ENCODE peak calls at places on chromosomes 6 and 20, in five cellular contexts. M, G, U, J and P are unnamed samples.

GRCh38 chr6:106924699-106925523 is 49.6 kb downstream of the CD24 start:
- DNase-seq in M (no peak), G (no peak), U (peak; percentile 88), J (no peak), P (no peak)

GRCh38 chr20:20085071-20085470 is 32.7 kb downstream of the CFAP61 start:
- DNase-seq in M (peak; percentile 38), G (peak; percentile 25), U (no peak), J (no peak), P (no peak)

GRCh38 chr6:126377594-126378153 is 37.8 kb downstream of the CENPW start:
- DNase-seq in M (no peak), G (no peak), U (no peak), J (no peak), P (no peak)

GRCh38 chr20:50472693-50473610 is 37.2 kb upstream of the PTPN1 start:
- DNase-seq in M (no peak), G (no peak), U (no peak), J (no peak), P (no peak)

GRCh38 chr6:109002100-109002697 is 92.4 kb downstream of the SESN1 start:
- DNase-seq in M (no peak), G (peak; percentile 88), U (no peak), J (no peak), P (no peak)

GRCh38 chr6:133553652-133554051 is 312.5 kb downstream of the EYA4 start:
- DNase-seq in M (no peak), G (peak; percentile 73), U (no peak), J (no peak), P (no peak)

GRCh38 chr20:58228484-58229197 is at the start of gene ANKRD60:
- DNase-seq in M (no peak), G (peak; percentile 59), U (no peak), J (no peak), P (no peak)

GRCh38 chr20:50729925-50730764 is 1.2 kb upstream of the PARD6B start:
- DNase-seq in M (no peak), G (peak; percentile 62), U (no peak), J (no peak), P (no peak)

GRCh38 chr20:58182521-58183140 is 45.8 kb downstream of the ANKRD60 start:
- DNase-seq in M (no peak), G (no peak), U (no peak), J (no peak), P (no peak)

GRCh38 chr6:29552512-29553051 is 7.0 kb downstream of the UBD start:
- DNase-seq in M (no peak), G (peak; percentile 65), U (no peak), J (no peak), P (no peak)

GRCh38 chr20:58372836-58373235 is 16.2 kb upstream of the VAPB start:
- DNase-seq in M (no peak), G (no peak), U (no peak), J (no peak), P (no peak)

GRCh38 chr6:159973951-159974350 is 5.1 kb downstream of the IGF2R start:
- DNase-seq in M (no peak), G (peak; percentile 79), U (no peak), J (no peak), P (no peak)

GRCh38 chr6:24472181-24472580 is 17.2 kb downstream of the GPLD1 start:
- DNase-seq in M (no peak), G (no peak), U (no peak), J (no peak), P (no peak)

GRCh38 chr6:4256969-4257368 is 121.6 kb upstream of the ECI2 start:
- DNase-seq in M (no peak), G (peak; percentile 54), U (no peak), J (no peak), P (no peak)

GRCh38 chr20:35568645-35569044 is 26.8 kb downstream of the ERGIC3 start:
- DNase-seq in M (no peak), G (peak; percentile 16), U (no peak), J (no peak), P (no peak)

GRCh38 chr6:165227644-165228329 is 81.6 kb downstream of the C6orf118 start:
- DNase-seq in M (no peak), G (peak; percentile 97), U (no peak), J (no peak), P (no peak)

GRCh38 chr6:36633915-36634314 is 39.8 kb downstream of the SRSF3 start:
- DNase-seq in M (no peak), G (peak; percentile 37), U (peak; percentile 87), J (no peak), P (no peak)
- H3K27ac ChIP-seq in M (no peak overlapping the region), G (no peak overlapping the region), U (peak overlapping the region; percentile 36), J (peak overlapping the region; percentile 79), P (no peak overlapping the region)

DNA sequence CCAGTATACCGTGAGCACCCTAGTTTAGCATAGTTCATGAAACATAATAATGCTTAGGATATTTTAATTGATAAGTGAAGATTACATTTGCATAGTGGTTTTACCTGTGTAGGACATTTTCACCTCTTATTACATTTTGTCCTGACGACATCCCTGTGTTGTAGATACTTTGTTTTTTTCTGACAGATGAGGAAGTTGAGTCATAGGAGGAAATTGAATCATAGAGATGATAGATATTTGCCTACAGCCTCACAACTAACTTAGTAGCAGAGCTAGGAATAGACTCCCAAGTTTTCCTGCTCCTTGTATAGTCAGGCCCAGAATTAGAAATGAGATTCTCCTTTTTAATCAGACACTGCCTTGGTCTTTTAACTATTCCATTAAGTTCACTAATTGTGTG is 100.5 kb upstream of the SUPT3H start:
- DNase-seq in M (no peak), G (peak; percentile 83), U (no peak), J (peak; percentile 51), P (no peak)
- H3K27ac ChIP-seq in M (peak overlapping the region; percentile 44), G (peak overlapping the region; percentile 40), U (no peak overlapping the region), J (no peak overlapping the region), P (no peak overlapping the region)

GRCh38 chr6:66526061-66526460 is 819.0 kb upstream of the EYS start:
- DNase-seq in M (no peak), G (no peak), U (no peak), J (no peak), P (no peak)

DNA sequence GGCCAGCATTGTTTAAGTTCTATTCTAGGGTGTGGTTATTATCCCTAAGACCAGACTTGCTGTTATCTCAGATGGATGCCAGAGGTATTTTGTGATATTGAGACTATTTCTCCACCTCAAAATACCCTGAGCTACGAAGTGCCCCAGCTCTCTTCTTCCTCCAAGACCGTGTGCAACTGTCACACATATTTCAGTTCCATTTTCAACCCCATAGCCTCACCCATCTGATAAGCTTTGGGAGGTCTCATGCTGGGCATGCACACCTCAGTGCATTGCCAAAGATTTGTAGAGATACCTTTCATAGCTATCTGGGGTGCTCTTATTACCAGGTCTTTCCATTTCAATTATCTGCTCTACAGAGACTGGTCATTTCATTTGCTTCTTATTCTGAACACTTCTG is 815.8 kb upstream of the EYS start:
- DNase-seq in M (no peak), G (no peak), U (no peak), J (no peak), P (no peak)
- H3K27ac ChIP-seq in M (no peak overlapping the region), G (no peak overlapping the region), U (no peak overlapping the region), J (no peak overlapping the region), P (no peak overlapping the region)

DNA sequence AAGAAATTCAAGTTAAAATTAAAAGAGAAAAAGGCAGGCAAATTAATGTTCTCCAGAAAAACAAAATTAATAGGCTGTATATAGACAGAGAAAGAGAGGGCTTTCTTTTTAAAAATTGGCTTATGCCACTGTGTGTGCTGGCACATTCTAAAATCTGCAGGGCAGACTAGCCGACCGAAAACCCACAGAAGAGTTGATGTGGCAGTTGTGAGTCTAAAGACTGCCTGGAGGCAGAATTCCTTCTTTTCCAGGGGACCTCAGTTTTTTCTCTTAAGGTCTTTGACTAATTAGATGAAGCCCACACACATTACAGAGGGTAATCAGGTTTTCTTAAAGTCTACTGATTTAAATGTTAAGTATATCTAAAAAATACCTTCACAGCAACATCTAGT is 85.7 kb downstream of the GJA1 start:
- DNase-seq in M (no peak), G (peak; percentile 21), U (no peak), J (no peak), P (no peak)
- H3K27ac ChIP-seq in M (no peak overlapping the region), G (peak overlapping the region; percentile 97), U (peak overlapping the region; percentile 12), J (no peak overlapping the region), P (no peak overlapping the region)

GRCh38 chr20:11207749-11208502 is 534.1 kb upstream of the JAG1 start:
- DNase-seq in M (no peak), G (peak; percentile 85), U (peak; percentile 55), J (no peak), P (no peak)

GRCh38 chr20:11210611-11211010 is 536.8 kb upstream of the JAG1 start:
- DNase-seq in M (no peak), G (no peak), U (no peak), J (no peak), P (no peak)

GRCh38 chr20:11204926-11205768 is 531.3 kb upstream of the JAG1 start:
- DNase-seq in M (peak; percentile 11), G (peak; percentile 75), U (peak; percentile 45), J (peak; percentile 85), P (no peak)

GRCh38 chr20:11200423-11200822 is 526.6 kb upstream of the JAG1 start:
- DNase-seq in M (no peak), G (no peak), U (no peak), J (no peak), P (no peak)

DNA sequence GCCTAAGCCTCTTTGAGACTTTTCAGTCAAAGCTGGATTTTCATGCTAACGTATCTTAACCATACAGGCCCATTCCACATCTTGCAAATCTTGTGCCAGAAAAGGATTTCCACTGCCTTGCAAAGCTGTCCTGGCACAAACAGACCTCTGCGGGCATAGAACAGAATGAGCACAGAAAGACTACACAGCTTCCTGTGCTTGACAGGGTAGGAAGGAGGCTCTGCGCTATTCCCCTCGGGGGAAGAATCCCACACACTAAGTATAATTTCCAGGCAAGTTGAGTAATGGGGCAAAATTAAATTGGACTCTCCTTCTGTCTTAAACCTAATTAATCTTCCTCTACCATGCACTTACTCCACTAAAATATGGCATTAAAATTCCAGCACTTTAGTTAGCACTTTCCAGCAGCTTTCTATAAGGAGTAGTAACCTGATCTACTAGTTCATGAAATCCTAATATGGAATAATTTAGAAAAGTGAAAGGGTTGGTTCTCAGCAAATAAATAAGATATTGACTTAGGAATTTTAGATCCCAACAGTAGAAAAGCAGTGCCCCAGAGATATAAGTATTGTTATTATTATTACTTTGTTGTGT is 532.1 kb upstream of the JAG1 start:
- DNase-seq in M (no peak), G (no peak), U (no peak), J (no peak), P (no peak)
- H3K27ac ChIP-seq in M (no peak overlapping the region), G (no peak overlapping the region), U (peak overlapping the region; percentile 46), J (no peak overlapping the region), P (no peak overlapping the region)

DNA sequence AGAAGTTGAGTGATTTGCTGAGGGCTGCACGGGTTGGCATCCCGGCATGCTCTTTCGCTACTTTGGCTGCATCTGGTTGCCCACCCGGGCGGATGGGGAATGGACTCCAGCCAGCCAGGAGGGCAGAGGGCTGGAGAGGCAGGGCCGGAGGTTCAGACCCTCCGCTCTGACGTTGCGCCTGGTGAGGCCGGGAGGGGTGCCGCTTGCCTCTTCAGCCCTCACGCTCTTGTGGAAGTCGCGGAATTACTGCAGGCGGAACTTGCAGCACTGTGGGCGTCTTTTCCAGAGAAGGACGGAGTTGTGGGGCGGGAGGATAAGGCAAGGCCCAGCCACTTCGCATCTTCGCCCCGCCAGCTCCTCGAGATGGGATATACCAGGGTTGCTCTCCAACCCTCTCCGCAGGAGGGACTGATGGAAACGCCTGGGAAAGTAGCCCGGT is 656 bp downstream of the RTEL1 start:
- DNase-seq in M (no peak), G (peak; percentile 81), U (no peak), J (no peak), P (no peak)
- H3K27ac ChIP-seq in M (peak overlapping the region; percentile 97), G (peak overlapping the region; percentile 75), U (peak overlapping the region; percentile 77), J (peak overlapping the region; percentile 90), P (peak overlapping the region; percentile 84)

GRCh38 chr20:62370115-62370806 is 3.1 kb upstream of the LAMA5 start:
- DNase-seq in M (no peak), G (peak; percentile 65), U (no peak), J (no peak), P (no peak)
- H3K27ac ChIP-seq in M (no peak overlapping the region), G (no peak overlapping the region), U (no peak overlapping the region), J (peak overlapping the region; percentile 94), P (no peak overlapping the region)